ENCODE peak calls at places on chromosomes 16 and 17, in six cellular contexts. Z is Caco-2, U is Calu3, I is body of pancreas, Y is heart right ventricle, O is cardiac fibroblast. W is an unnamed sample.

GRCh38 chr17:17345294-17345597 is 42.1 kb downstream of the NT5M start:
- DNase-seq in U (no peak), Z (no peak), I (no peak), Y (no peak), O (no peak), W (no peak)

GRCh38 chr17:64055183-64056142 is 35.0 kb upstream of the ICAM2 start:
- DNase-seq in Z (no peak), Y (no peak), U (no peak), O (no peak), I (peak; percentile 78), W (no peak)

GRCh38 chr16:13558752-13559151 is 361.2 kb upstream of the ERCC4 start:
- DNase-seq in Z (no peak), I (no peak), Y (no peak), O (no peak), U (no peak), W (no peak)

GRCh38 chr17:48100160-48100559 is 1.1 kb downstream of the CBX1 start:
- DNase-seq in Z (no peak), U (no peak), O (peak; percentile 34), Y (no peak), I (no peak), W (no peak)

GRCh38 chr16:85851034-85851780 is 47.8 kb upstream of the IRF8 start:
- DNase-seq in O (no peak), I (no peak), Z (no peak), Y (no peak), U (no peak), W (no peak)

GRCh38 chr17:49567104-49567521 is 8.6 kb upstream of the NXPH3 start:
- DNase-seq in U (no peak), Y (no peak), O (no peak), Z (no peak), I (no peak), W (no peak)

GRCh38 chr16:21324267-21324666 is 46.2 kb upstream of the CRYM start:
- DNase-seq in Y (no peak), I (no peak), Z (no peak), U (no peak), O (no peak), W (no peak)

GRCh38 chr17:2416010-2416734 is 15.3 kb upstream of the MNT start:
- DNase-seq in I (peak; percentile 94), Z (peak; percentile 92), U (peak; percentile 83), O (peak; percentile 93), Y (peak; percentile 91), W (peak; percentile 93)

GRCh38 chr16:3012828-3013420 is at the start of gene CLDN9:
- DNase-seq in Y (no peak), O (no peak), U (peak; percentile 73), I (peak; percentile 74), Z (no peak), W (peak; percentile 40)

GRCh38 chr17:45172541-45173286 is 11.0 kb downstream of the HEXIM2 start:
- DNase-seq in I (peak; percentile 80), Z (peak; percentile 42), Y (peak; percentile 57), O (peak; percentile 74), U (peak; percentile 99), W (peak; percentile 19)

GRCh38 chr17:3474212-3474611 is 1.6 kb upstream of the ASPA start:
- DNase-seq in I (no peak), U (no peak), O (peak; percentile 60), Y (no peak), Z (peak; percentile 47), W (no peak)

GRCh38 chr17:30565073-30565935 is 88.1 kb downstream of the GOSR1 start:
- DNase-seq in Y (no peak), Z (no peak), U (no peak), I (no peak), O (no peak), W (no peak)
- TF ChIP-seq CTCF in Y (no peak), Z (no peak), U (no peak), I (no peak), O (no peak), W (no peak)

GRCh38 chr17:66712453-66712852 is 122.5 kb upstream of the CACNG5 start:
- DNase-seq in I (no peak), O (no peak), U (no peak), Y (no peak), Z (no peak), W (no peak)
- TF ChIP-seq CTCF in I (no peak), O (no peak), U (no peak), Y (no peak), Z (no peak), W (no peak)

GRCh38 chr17:42744283-42744805 is 496 bp downstream of the EZH1 start:
- DNase-seq in O (peak; percentile 44), Y (peak; percentile 86), I (peak; percentile 76), Z (peak; percentile 90), U (peak; percentile 83), W (peak; percentile 46)
- TF ChIP-seq CTCF in O (no peak), Y (no peak), I (no peak), Z (no peak), U (no peak), W (no peak)

GRCh38 chr16:49337814-49338350 is 35.7 kb upstream of the C16orf78 start:
- DNase-seq in I (no peak), O (no peak), Y (no peak), U (no peak), Z (no peak), W (no peak)
- TF ChIP-seq CTCF in I (no peak), O (no peak), Y (no peak), U (no peak), Z (no peak), W (no peak)

GRCh38 chr17:75153854-75154194 is 488 bp downstream of the JPT1 start:
- DNase-seq in Z (peak; percentile 39), O (no peak), Y (no peak), U (no peak), I (peak; percentile 30), W (peak; percentile 54)

GRCh38 chr17:75155191-75155601 is 884 bp upstream of the JPT1 start:
- DNase-seq in Y (no peak), Z (no peak), U (no peak), O (no peak), I (no peak), W (no peak)

GRCh38 chr17:75152971-75153853 is 1.1 kb downstream of the JPT1 start:
- DNase-seq in Y (no peak), I (peak; percentile 21), Z (peak; percentile 65), O (peak; percentile 25), U (peak; percentile 58), W (peak; percentile 50)

GRCh38 chr17:75152523-75152922 is 1.8 kb downstream of the JPT1 start:
- DNase-seq in U (no peak), I (no peak), Z (no peak), Y (no peak), O (no peak), W (no peak)

GRCh38 chr17:75154195-75155106 is at the start of gene JPT1:
- DNase-seq in I (peak; percentile 98), U (peak; percentile 98), Z (peak; percentile 99), O (peak; percentile 99), Y (peak; percentile 96), W (peak; percentile 97)
- TF ChIP-seq CTCF in I (peak; percentile 8), U (no peak), Z (no peak), O (no peak), Y (no peak), W (no peak)

DNA sequence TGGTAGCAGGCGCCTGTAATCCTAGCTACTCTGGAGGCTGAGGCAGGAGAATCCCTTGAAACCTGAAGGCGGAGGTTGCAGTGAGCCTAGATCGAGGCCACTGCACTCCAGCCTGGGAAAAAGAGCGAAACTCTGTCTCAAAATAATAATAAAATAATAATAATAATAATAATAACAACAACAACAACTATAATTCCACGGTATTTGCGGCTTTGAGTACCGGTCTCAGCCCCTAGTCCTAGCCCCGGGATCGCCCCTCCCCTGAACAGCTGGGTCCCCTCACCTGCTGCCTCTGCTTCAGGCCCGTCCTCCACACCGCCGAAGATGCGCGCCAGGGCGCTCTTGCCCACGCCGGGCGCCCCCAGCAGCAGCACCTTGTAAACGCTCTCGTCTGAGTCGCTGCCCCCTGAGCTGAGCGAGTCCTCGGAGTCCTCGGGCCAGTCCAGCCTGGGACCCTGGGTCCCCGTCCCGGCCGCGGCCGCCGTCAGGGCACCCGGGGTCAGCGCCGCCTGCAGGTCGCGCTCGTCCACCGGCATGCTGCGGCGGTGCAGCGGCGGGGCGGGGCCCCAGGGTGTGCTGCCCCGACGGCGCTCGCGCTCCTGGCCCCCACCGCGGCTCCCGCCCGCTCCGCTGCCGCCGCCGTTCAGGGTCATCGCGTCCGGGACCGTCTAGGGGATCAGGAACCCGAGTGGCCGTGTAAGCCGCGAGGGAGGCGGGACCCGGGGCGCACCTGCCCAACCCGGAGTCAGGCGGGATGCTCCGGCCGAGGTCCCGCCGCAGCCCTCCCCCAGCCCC is 611 bp downstream of the RRAD start:
- DNase-seq in U (peak; percentile 68), Z (peak; percentile 76), Y (peak; percentile 62), I (no peak), O (no peak), W (peak; percentile 73)
- TF ChIP-seq CTCF in U (peak; percentile 54), Z (peak; percentile 38), Y (peak; percentile 24), I (no peak), O (peak; percentile 5), W (peak; percentile 26)

DNA sequence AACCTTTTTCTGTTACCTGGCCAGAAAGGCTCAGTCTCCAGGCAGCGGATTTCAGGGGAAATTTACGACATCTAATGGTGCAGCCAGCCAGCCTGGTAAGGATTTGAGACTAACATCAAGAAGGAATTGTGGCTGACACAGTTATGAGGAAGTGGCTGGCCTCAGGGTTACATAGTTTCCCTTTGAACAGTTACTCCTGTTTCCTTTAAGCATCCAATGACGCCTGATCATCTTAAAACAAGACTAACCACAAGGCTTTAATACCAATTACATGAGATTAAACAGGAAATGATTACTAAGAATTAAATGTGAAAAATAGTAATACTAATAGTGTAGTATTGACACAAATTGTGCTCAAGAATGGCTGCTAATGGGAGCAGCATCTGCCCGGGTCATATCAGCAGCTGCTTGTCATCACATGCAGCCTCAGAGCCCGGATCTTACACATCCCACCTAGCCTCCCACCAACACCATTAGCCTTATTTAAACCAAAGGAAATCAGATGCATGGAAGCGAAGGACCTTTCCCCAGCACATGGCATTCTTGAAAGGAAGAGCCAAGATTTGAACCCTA is 431.8 kb downstream of the PMP22 start:
- DNase-seq in I (no peak), U (no peak), Z (no peak), Y (no peak), O (peak; percentile 59), W (no peak)
- TF ChIP-seq CTCF in I (no peak), U (no peak), Z (no peak), Y (no peak), O (no peak), W (no peak)